ENCODE peak calls at places on chromosome 16, in nine cellular contexts. T is AG09309, V is tibial nerve, Z is left ventricle myocardium inferior, C is Calu3, L is nephron progenitor cell, U is AG04450, N is fibroblast of pulmonary artery, A is PC-3. P is an unnamed sample.

GRCh38 chr16:50600582-50601283 is 52.5 kb downstream of the NKD1 start:
- DNase-seq in T (no peak), V (no peak), Z (no peak), C (no peak), L (no peak), U (no peak), N (no peak), A (no peak), P (no peak)

GRCh38 chr16:81466351-81466960 is 21.8 kb downstream of the CMIP start:
- DNase-seq in T (no peak), V (no peak), Z (peak; percentile 10), C (no peak), L (no peak), U (no peak), N (no peak), A (no peak), P (no peak)

GRCh38 chr16:23351360-23351759 is 49.3 kb downstream of the SCNN1B start:
- DNase-seq in T (no peak), V (no peak), Z (no peak), C (no peak), L (no peak), U (no peak), N (no peak), A (no peak), P (no peak)

GRCh38 chr16:10812352-10813122 is 6.1 kb downstream of the TVP23A start:
- DNase-seq in T (no peak), V (no peak), Z (no peak), C (no peak), L (no peak), U (no peak), N (no peak), A (no peak), P (no peak)

GRCh38 chr16:2985893-2986355 is 5.7 kb upstream of the PKMYT1 start:
- DNase-seq in T (no peak), V (no peak), Z (peak; percentile 70), C (no peak), L (no peak), U (no peak), N (no peak), A (no peak), P (no peak)

GRCh38 chr16:31105677-31106213 is 2.4 kb upstream of the BCKDK start:
- DNase-seq in T (no peak), V (peak; percentile 80), Z (peak; percentile 91), C (peak; percentile 89), L (peak; percentile 86), U (no peak), N (peak; percentile 59), A (peak; percentile 42), P (peak; percentile 92)

GRCh38 chr16:10937068-10937859 is 5.0 kb downstream of the DEXI start:
- DNase-seq in T (no peak), V (no peak), Z (peak; percentile 40), C (no peak), L (no peak), U (no peak), N (no peak), A (no peak), P (no peak)

GRCh38 chr16:588889-589657 is 793 bp upstream of the RAB40C start:
- DNase-seq in T (peak; percentile 79), V (peak; percentile 96), Z (peak; percentile 97), C (peak; percentile 99), L (peak; percentile 98), U (peak; percentile 90), N (peak; percentile 96), A (peak; percentile 85), P (peak; percentile 99)

GRCh38 chr16:22075043-22075757 is 17.1 kb upstream of the VWA3A start:
- DNase-seq in T (no peak), V (no peak), Z (no peak), C (no peak), L (no peak), U (peak; percentile 15), N (no peak), A (peak; percentile 30), P (no peak)

GRCh38 chr16:88366704-88367047 is 16.1 kb upstream of the ZNF469 start:
- DNase-seq in T (no peak), V (no peak), Z (no peak), C (no peak), L (no peak), U (no peak), N (no peak), A (no peak), P (no peak)

GRCh38 chr16:64309398-64310110 is 812.3 kb downstream of the CDH11 start:
- DNase-seq in T (no peak), V (no peak), Z (no peak), C (no peak), L (no peak), U (no peak), N (no peak), A (no peak), P (no peak)

GRCh38 chr16:23836404-23837291 is 865 bp downstream of the PRKCB start:
- DNase-seq in T (no peak), V (no peak), Z (peak; percentile 19), C (no peak), L (peak; percentile 33), U (no peak), N (no peak), A (no peak), P (no peak)

GRCh38 chr16:64428463-64428862 is 693.4 kb downstream of the CDH11 start:
- DNase-seq in T (peak; percentile 40), V (no peak), Z (no peak), C (no peak), L (no peak), U (peak; percentile 41), N (peak; percentile 64), A (peak; percentile 75), P (no peak)

GRCh38 chr16:20937736-20938135 is 37.2 kb downstream of the LYRM1 start:
- DNase-seq in T (no peak), V (no peak), Z (no peak), C (peak; percentile 16), L (no peak), U (no peak), N (no peak), A (peak; percentile 29), P (no peak)

GRCh38 chr16:50301626-50302471 is 35.5 kb downstream of the ADCY7 start:
- DNase-seq in T (peak; percentile 54), V (no peak), Z (no peak), C (no peak), L (no peak), U (no peak), N (peak; percentile 55), A (no peak), P (no peak)

GRCh38 chr16:57012353-57012752 is 23.0 kb downstream of the NLRC5 start:
- DNase-seq in T (no peak), V (no peak), Z (no peak), C (no peak), L (no peak), U (no peak), N (no peak), A (no peak), P (no peak)
- TF ChIP-seq CTCF in T (no peak), V (no peak), Z (no peak), C (no peak), L (no peak), U (no peak), N (no peak), A (no peak), P (no peak)

GRCh38 chr16:67935096-67935401 is 1.6 kb downstream of the PSMB10 start:
- DNase-seq in T (no peak), V (no peak), Z (no peak), C (no peak), L (no peak), U (no peak), N (no peak), A (peak; percentile 12), P (no peak)

GRCh38 chr16:67935402-67936123 is 1.1 kb downstream of the PSMB10 start:
- DNase-seq in T (peak; percentile 65), V (peak; percentile 87), Z (peak; percentile 94), C (peak; percentile 99), L (peak; percentile 89), U (peak; percentile 68), N (peak; percentile 90), A (peak; percentile 96), P (peak; percentile 76)

GRCh38 chr16:67933805-67934204 is 2.1 kb upstream of the CTRL start:
- DNase-seq in T (no peak), V (no peak), Z (no peak), C (no peak), L (no peak), U (no peak), N (no peak), A (no peak), P (no peak)

GRCh38 chr16:67936124-67936875 is at the start of gene PSMB10:
- DNase-seq in T (peak; percentile 38), V (no peak), Z (peak; percentile 57), C (peak; percentile 60), L (peak; percentile 47), U (no peak), N (peak; percentile 32), A (no peak), P (no peak)

DNA sequence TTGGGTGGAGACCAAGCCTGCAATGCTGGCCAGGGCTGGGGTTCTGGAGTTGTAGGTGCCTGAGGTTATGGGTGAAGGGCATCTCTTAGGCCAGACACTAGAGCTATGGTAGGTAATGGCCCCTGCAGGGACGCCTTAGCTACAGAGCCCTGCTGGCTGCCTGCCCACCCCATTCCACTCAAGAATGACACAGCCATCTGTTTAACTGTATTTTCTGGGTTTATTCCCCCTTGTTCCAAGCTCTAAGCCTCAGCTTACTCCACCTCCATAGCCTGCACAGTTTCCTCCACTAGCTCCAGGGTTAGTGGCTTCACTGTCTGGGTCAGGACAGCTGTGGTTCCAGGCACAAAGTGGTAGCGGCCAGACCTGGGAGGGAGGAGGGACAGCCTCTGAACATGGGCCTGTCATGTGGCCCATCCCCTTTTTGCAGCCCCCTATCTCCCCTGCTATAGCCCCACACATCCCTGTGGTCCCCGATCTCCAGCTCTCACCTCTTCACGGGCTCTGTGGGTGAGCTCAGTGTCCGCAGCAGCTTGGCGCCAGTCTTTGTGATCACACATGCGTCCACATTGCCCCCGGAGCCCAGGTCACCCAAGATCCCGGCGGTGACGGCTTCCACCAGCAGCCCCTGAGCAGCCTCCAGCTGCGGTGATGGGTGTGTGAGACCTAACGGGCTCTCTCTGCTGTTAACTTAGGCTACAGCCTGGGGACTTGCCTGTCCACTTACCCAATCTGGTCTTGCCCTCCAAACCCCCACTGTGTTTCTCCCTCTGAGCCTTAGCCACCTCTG is 2.1 kb downstream of the PSMB10 start:
- DNase-seq in T (no peak), V (no peak), Z (no peak), C (no peak), L (no peak), U (no peak), N (no peak), A (no peak), P (no peak)
- TF ChIP-seq CTCF in T (no peak), V (no peak), Z (no peak), C (no peak), L (no peak), U (no peak), N (no peak), A (no peak), P (no peak)

DNA sequence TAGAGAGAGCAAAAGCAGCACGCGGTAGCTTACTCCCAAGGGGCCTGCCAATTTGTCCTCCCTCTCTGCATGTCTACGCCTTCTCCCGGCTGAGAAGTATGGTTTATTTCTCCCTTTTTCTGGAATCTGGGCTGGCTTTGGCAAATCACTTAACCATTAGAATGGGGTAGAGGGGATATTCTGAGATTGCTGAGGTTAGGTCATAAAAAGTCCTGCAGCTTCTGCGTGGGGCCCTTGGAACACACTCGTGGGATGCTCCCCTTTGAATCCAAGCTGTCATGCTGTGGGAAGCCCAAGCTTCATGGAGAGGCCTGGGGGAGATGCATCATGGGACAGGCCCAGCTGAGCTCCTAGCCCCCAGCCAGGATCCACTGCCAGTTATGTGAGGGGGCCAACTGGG is 403.6 kb upstream of the MAF start:
- DNase-seq in T (no peak), V (no peak), Z (no peak), C (no peak), L (no peak), U (no peak), N (no peak), A (no peak), P (no peak)
- TF ChIP-seq CTCF in T (no peak), V (no peak), Z (no peak), C (no peak), L (no peak), U (no peak), N (no peak), A (no peak), P (no peak)

GRCh38 chr16:85056211-85056748 is 28.7 kb downstream of the KIAA0513 start:
- DNase-seq in T (no peak), V (no peak), Z (no peak), C (no peak), L (no peak), U (no peak), N (peak; percentile 30), A (no peak), P (no peak)
- TF ChIP-seq CTCF in T (no peak), V (peak; percentile 23), Z (peak; percentile 61), C (no peak), L (no peak), U (peak; percentile 56), N (peak; percentile 53), A (no peak), P (no peak)